ENCODE peak calls at places on chromosomes 11 and 22, in six cellular contexts. C is body of pancreas; B is stomach; P is naive thymus-derived CD4-positive, alpha-beta T cell; K is IMR-90; N is CD8-positive, alpha-beta memory T cell. X is an unnamed sample.
A peak's percentile ranks its signal among the peaks of the same experiment; 100 is the strongest.

GRCh38 chr11:11213117-11213516 is 139.9 kb downstream of the CSNK2A3 start:
- DNase-seq in C (no peak), B (no peak), P (no peak), K (no peak), N (no peak), X (no peak)

GRCh38 chr11:47204633-47204989 is 10.2 kb upstream of the DDB2 start:
- DNase-seq in C (no peak), B (no peak), P (no peak), K (peak; percentile 78), N (no peak), X (no peak)

GRCh38 chr11:122138759-122139594 is 23.0 kb upstream of the BLID start:
- DNase-seq in C (no peak), B (no peak), P (no peak), K (peak; percentile 56), N (no peak), X (no peak)

GRCh38 chr11:1351278-1351937 is 38.3 kb upstream of the BRSK2 start:
- DNase-seq in C (no peak), B (no peak), P (no peak), K (no peak), N (no peak), X (no peak)

GRCh38 chr11:94975599-94975998 is 2.1 kb downstream of the KDM4D start:
- DNase-seq in C (no peak), B (no peak), P (no peak), K (no peak), N (no peak), X (no peak)

GRCh38 chr11:36213050-36213840 is 76.0 kb downstream of the COMMD9 start:
- DNase-seq in C (no peak), B (no peak), P (no peak), K (no peak), N (no peak), X (no peak)

GRCh38 chr22:23828800-23829680 is 9.8 kb downstream of the DERL3 start:
- DNase-seq in C (no peak), B (no peak), P (no peak), K (no peak), N (no peak), X (peak; percentile 58)

GRCh38 chr11:66373261-66373660 is 1.7 kb upstream of the SLC29A2 start:
- DNase-seq in C (no peak), B (no peak), P (no peak), K (no peak), N (no peak), X (no peak)

GRCh38 chr11:95456704-95457491 is 225.9 kb upstream of the SESN3 start:
- DNase-seq in C (no peak), B (no peak), P (no peak), K (peak; percentile 17), N (no peak), X (no peak)

GRCh38 chr11:57473208-57473930 is 13.0 kb downstream of the RTN4RL2 start:
- DNase-seq in C (no peak), B (no peak), P (no peak), K (no peak), N (no peak), X (no peak)

GRCh38 chr11:20483931-20484330 is 96.4 kb downstream of the PRMT3 start:
- DNase-seq in C (no peak), B (no peak), P (no peak), K (peak; percentile 3), N (no peak), X (no peak)

GRCh38 chr11:93903989-93904388 is 53.6 kb upstream of the VSTM5 start:
- DNase-seq in C (no peak), B (no peak), P (no peak), K (no peak), N (no peak), X (no peak)

GRCh38 chr11:16542353-16542752 is 186.0 kb upstream of the SOX6 start:
- DNase-seq in C (no peak), B (no peak), P (no peak), K (no peak), N (no peak), X (no peak)

GRCh38 chr11:102664001-102664752 is 39.0 kb upstream of the MMP20 start:
- DNase-seq in C (no peak), B (no peak), P (no peak), K (no peak), N (no peak), X (no peak)

GRCh38 chr11:44470849-44471248 is 94.6 kb upstream of the CD82 start:
- DNase-seq in C (no peak), B (no peak), P (no peak), K (no peak), N (no peak), X (no peak)

GRCh38 chr11:125214466-125215204 is 50.1 kb downstream of the PKNOX2 start:
- DNase-seq in C (no peak), B (no peak), P (no peak), K (no peak), N (no peak), X (peak; percentile 63)

GRCh38 chr11:123561046-123561781 is 93.2 kb downstream of the SCN3B start:
- DNase-seq in C (peak; percentile 54), B (peak; percentile 49), P (no peak), K (peak; percentile 56), N (no peak), X (peak; percentile 82)

GRCh38 chr11:97754976-97755375 is 1265.8 kb upstream of the CNTN5 start:
- DNase-seq in C (no peak), B (no peak), P (no peak), K (no peak), N (no peak), X (no peak)

GRCh38 chr22:38298312-38299000 is 18.8 kb downstream of the CSNK1E start:
- DNase-seq in C (no peak), B (no peak), P (peak; percentile 42), K (peak; percentile 88), N (no peak), X (peak; percentile 37)

GRCh38 chr22:43226368-43226979 is 39.5 kb upstream of the TTLL12 start:
- DNase-seq in C (no peak), B (no peak), P (no peak), K (peak; percentile 22), N (no peak), X (peak; percentile 48)

GRCh38 chr11:33394431-33395109 is 137.4 kb downstream of the HIPK3 start:
- DNase-seq in C (no peak), B (no peak), P (no peak), K (no peak), N (no peak), X (no peak)

GRCh38 chr11:33396361-33396760 is 139.2 kb downstream of the HIPK3 start:
- DNase-seq in C (no peak), B (no peak), P (no peak), K (no peak), N (no peak), X (no peak)

GRCh38 chr11:33402066-33402465 is 144.9 kb downstream of the HIPK3 start:
- DNase-seq in C (no peak), B (no peak), P (no peak), K (no peak), N (no peak), X (no peak)

GRCh38 chr11:33403344-33403743 is 146.2 kb downstream of the HIPK3 start:
- DNase-seq in C (no peak), B (no peak), P (no peak), K (no peak), N (no peak), X (no peak)

GRCh38 chr11:33399421-33399820 is 142.2 kb downstream of the HIPK3 start:
- DNase-seq in C (no peak), B (no peak), P (no peak), K (no peak), N (no peak), X (no peak)
- H3K4me3 ChIP-seq in C (no peak overlapping the region), B (no peak overlapping the region), P (no peak overlapping the region), K (no peak overlapping the region), N (no peak overlapping the region), X (no peak overlapping the region)

DNA sequence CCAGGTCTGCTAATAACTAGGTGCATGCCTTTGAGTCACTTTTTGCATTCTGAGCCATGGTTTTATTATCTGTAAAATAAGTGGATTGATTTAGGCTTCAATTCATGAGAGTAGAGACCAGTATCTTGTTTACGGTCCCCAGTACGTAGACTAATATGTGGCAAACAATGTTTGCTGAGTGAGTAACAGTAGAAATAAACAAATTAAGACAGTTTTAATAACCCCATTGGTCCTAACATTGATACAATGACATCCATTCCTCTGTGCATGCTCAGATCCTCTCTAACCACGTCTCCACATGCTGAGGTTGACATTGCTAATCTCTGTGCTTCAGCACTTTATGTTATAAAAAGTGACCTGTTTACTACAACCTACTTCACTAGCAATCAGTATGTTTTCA is 983 bp downstream of the CCDC34 start:
- DNase-seq in C (no peak), B (no peak), P (no peak), K (no peak), N (no peak), X (no peak)
- H3K27ac ChIP-seq in C (peak overlapping the region; percentile 57), B (no peak overlapping the region), P (peak overlapping the region; percentile 4), K (no peak overlapping the region), N (no peak overlapping the region), X (no peak overlapping the region)

DNA sequence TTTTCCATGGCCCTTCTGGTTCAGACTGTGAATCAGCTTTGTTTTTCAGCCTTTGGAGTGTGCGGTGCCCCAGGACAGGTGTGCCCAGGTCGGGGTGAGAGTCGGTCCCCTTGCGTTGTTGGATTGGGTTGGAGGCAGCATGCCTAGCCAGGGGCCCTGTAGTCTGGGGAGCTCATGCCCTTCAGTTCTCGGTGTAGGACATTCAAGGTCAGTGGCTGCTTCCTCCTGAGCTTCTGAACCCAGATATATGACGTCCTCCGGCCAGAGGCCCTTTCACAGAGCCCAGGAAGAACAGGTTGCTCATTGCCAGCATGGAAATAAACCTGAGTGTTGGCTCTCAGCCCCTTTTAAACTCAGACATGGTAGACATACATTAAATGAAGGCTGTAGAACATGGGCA is 2.7 kb downstream of the CSRP3 start:
- DNase-seq in C (no peak), B (peak; percentile 29), P (no peak), K (no peak), N (no peak), X (no peak)
- H3K27me3 ChIP-seq in C (no peaks in the 10 kb centered on the region), B (no peaks in the 10 kb centered on the region), P (peaks cover 7% of the 10 kb centered on the region), K (peaks cover 2% of the 10 kb centered on the region), N (no peaks in the 10 kb centered on the region), X (no peaks in the 10 kb centered on the region)

DNA sequence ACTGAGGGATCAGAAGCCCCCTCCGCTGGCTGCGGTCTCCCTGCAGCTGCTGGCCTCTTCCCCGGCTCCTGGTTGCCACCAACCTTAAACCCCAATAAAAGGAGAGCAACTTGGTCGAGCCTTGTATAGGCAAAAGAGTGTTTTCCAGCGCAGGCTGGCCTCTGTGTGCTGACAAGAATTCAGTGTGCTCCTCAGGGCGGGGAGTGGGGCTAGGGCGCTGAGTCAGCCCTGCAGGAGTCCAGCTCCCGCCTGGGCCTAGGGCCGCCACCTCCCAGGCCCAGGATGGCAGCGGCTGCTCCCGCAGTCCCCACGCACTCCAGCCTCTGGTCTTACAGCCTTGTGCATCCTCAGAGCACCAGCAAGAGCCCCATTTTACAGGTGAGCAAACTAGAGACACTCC is at the start of gene SHISAL1:
- DNase-seq in C (no peak), B (no peak), P (no peak), K (peak; percentile 22), N (no peak), X (no peak)
- H3K4me3 ChIP-seq in C (no peak within 1 kb of the TSS), B (no peak within 1 kb of the TSS), P (no peak within 1 kb of the TSS), K (no peak within 1 kb of the TSS), N (no peak within 1 kb of the TSS), X (no peak within 1 kb of the TSS)

GRCh38 chr11:63919267-63920125 is 2.5 kb upstream of the RCOR2 start:
- DNase-seq in C (no peak), B (peak; percentile 51), P (no peak), K (no peak), N (no peak), X (no peak)
- H3K27ac ChIP-seq in C (peak overlapping the region; percentile 63), B (peak overlapping the region; percentile 77), P (no peak overlapping the region), K (no peak overlapping the region), N (no peak overlapping the region), X (no peak overlapping the region)

GRCh38 chr11:42800041-42800440 is 511.8 kb upstream of the API5 start:
- DNase-seq in C (no peak), B (no peak), P (no peak), K (no peak), N (no peak), X (no peak)
- H3K27me3 ChIP-seq in C (no peaks in the 10 kb centered on the region), B (no peaks in the 10 kb centered on the region), P (no peaks in the 10 kb centered on the region), K (no peaks in the 10 kb centered on the region), N (no peaks in the 10 kb centered on the region), X (no peaks in the 10 kb centered on the region)

GRCh38 chr11:130999086-130999485 is 82.8 kb upstream of the SNX19 start:
- DNase-seq in C (no peak), B (no peak), P (no peak), K (peak; percentile 58), N (no peak), X (no peak)
- H3K4me3 ChIP-seq in C (no peak overlapping the region), B (no peak overlapping the region), P (no peak overlapping the region), K (no peak overlapping the region), N (no peak overlapping the region), X (no peak overlapping the region)

X was measured in testis.